ENCODE peak calls at places on chromosomes 7 and 10, in four cellular contexts. One of them, this sample, is unnamed.

GRCh38 chr10:69428138-69428537 is 11.4 kb upstream of the TACR2 start:
- DNase-seq in Right ventricle myocardium superior: no peak
- DNase-seq in AG04449: no peak
- DNase-seq in DMS53: peak
- DNase-seq in this sample: no peak

GRCh38 chr10:103636996-103637395 is 143.5 kb downstream of the NEURL1 start:
- DNase-seq in Right ventricle myocardium superior: no peak
- DNase-seq in AG04449: no peak
- DNase-seq in DMS53: no peak
- DNase-seq in this sample: peak

GRCh38 chr7:143015926-143016490 is 10.9 kb downstream of the OR9A2 start:
- DNase-seq in Right ventricle myocardium superior: no peak
- DNase-seq in AG04449: no peak
- DNase-seq in DMS53: no peak
- DNase-seq in this sample: no peak

GRCh38 chr7:96998765-96999164 is 6.6 kb upstream of the DLX6 start:
- DNase-seq in Right ventricle myocardium superior: no peak
- DNase-seq in AG04449: no peak
- DNase-seq in DMS53: no peak
- DNase-seq in this sample: no peak

GRCh38 chr10:95201736-95202135 is 7.7 kb downstream of the ACSM6 start:
- DNase-seq in Right ventricle myocardium superior: no peak
- DNase-seq in AG04449: no peak
- DNase-seq in DMS53: no peak
- DNase-seq in this sample: no peak

GRCh38 chr7:5584091-5584490 is 160.5 kb upstream of the TNRC18 start:
- DNase-seq in Right ventricle myocardium superior: no peak
- DNase-seq in AG04449: no peak
- DNase-seq in DMS53: no peak
- DNase-seq in this sample: no peak

GRCh38 chr10:120552262-120552661 is 95.2 kb downstream of the PLPP4 start:
- DNase-seq in Right ventricle myocardium superior: no peak
- DNase-seq in AG04449: no peak
- DNase-seq in DMS53: no peak
- DNase-seq in this sample: no peak

GRCh38 chr7:104791065-104791464 is 222.9 kb upstream of the KMT2E start:
- DNase-seq in Right ventricle myocardium superior: no peak
- DNase-seq in AG04449: no peak
- DNase-seq in DMS53: peak
- DNase-seq in this sample: no peak

GRCh38 chr7:30846378-30846777 is 65.3 kb upstream of the AQP1 start:
- DNase-seq in Right ventricle myocardium superior: no peak
- DNase-seq in AG04449: no peak
- DNase-seq in DMS53: peak
- DNase-seq in this sample: peak

GRCh38 chr10:118642228-118642627 is 46.8 kb upstream of the PRLHR start:
- DNase-seq in Right ventricle myocardium superior: no peak
- DNase-seq in AG04449: no peak
- DNase-seq in DMS53: no peak
- DNase-seq in this sample: no peak